ENCODE peak calls at places on chromosome 21, in five cellular contexts. V is psoas muscle, W is AG09319, G is activated B cell treated with CpG ODN at 0.5 μM for 24 hours, X is adrenal gland. H is an unnamed sample.

GRCh38 chr21:31161157-31161556 is 122.9 kb upstream of the KRTAP19-8 start:
- DNase-seq in V (no peak), W (no peak), G (no peak), X (no peak), H (no peak)

GRCh38 chr21:29453511-29453910 is 154.8 kb downstream of the BACH1 start:
- DNase-seq in V (no peak), W (no peak), G (no peak), X (no peak), H (no peak)

GRCh38 chr21:29301703-29302102 is 3.0 kb downstream of the BACH1 start:
- DNase-seq in V (no peak), W (no peak), G (no peak), X (no peak), H (no peak)

GRCh38 chr21:41552254-41552653 is 44.3 kb upstream of the TMPRSS2 start:
- DNase-seq in V (no peak), W (no peak), G (no peak), X (no peak), H (no peak)

GRCh38 chr21:20591294-20591693 is 406.9 kb upstream of the NCAM2 start:
- DNase-seq in V (no peak), W (no peak), G (no peak), X (no peak), H (no peak)

GRCh38 chr21:36661511-36662309 is 37.2 kb upstream of the SIM2 start:
- DNase-seq in V (peak), W (no peak), G (no peak), X (peak), H (no peak)

GRCh38 chr21:29121759-29122158 is 8.7 kb upstream of the MAP3K7CL start:
- DNase-seq in V (no peak), W (no peak), G (no peak), X (no peak), H (no peak)

GRCh38 chr21:41894922-41895557 is 15.9 kb upstream of the PRDM15 start:
- DNase-seq in V (no peak), W (peak), G (no peak), X (no peak), H (no peak)

GRCh38 chr21:38428211-38428610 is 70.1 kb downstream of the ERG start:
- DNase-seq in V (no peak), W (no peak), G (no peak), X (no peak), H (no peak)

GRCh38 chr21:31351438-31351837 is 7.4 kb upstream of the TIAM1 start:
- DNase-seq in V (no peak), W (no peak), G (no peak), X (no peak), H (no peak)

GRCh38 chr21:37797403-37797802 is 118.9 kb downstream of the KCNJ6 start:
- DNase-seq in V (no peak), W (no peak), G (no peak), X (no peak), H (no peak)

GRCh38 chr21:44723177-44724131 is 12.1 kb upstream of the TSPEAR start:
- DNase-seq in V (no peak), W (no peak), G (no peak), X (no peak), H (no peak)

GRCh38 chr21:8989883-8990325 is 1531.5 kb upstream of the TPTE start:
- DNase-seq in V (no peak), W (no peak), G (no peak), X (no peak), H (no peak)

GRCh38 chr21:34582506-34583150 is 32.3 kb downstream of the RCAN1 start:
- DNase-seq in V (no peak), W (no peak), G (no peak), X (no peak), H (no peak)

GRCh38 chr21:44261191-44261631 is 486 bp downstream of the DNMT3L start:
- DNase-seq in V (no peak), W (no peak), G (no peak), X (no peak), H (no peak)

GRCh38 chr21:34865922-34866271 is 183.2 kb downstream of the RUNX1 start:
- DNase-seq in V (no peak), W (no peak), G (no peak), X (no peak), H (no peak)

GRCh38 chr21:43016728-43017127 is 42.4 kb downstream of the PKNOX1 start:
- DNase-seq in V (no peak), W (no peak), G (no peak), X (no peak), H (no peak)

GRCh38 chr21:36059823-36060158 is 535 bp downstream of the SETD4 start:
- DNase-seq in V (peak), W (no peak), G (no peak), X (peak), H (peak)

GRCh38 chr21:38377165-38378093 is 120.6 kb downstream of the KCNJ15 start:
- DNase-seq in V (no peak), W (no peak), G (no peak), X (no peak), H (no peak)

GRCh38 chr21:44425895-44426662 is 29.2 kb upstream of the LRRC3 start:
- DNase-seq in V (no peak), W (no peak), G (no peak), X (no peak), H (no peak)

GRCh38 chr21:21003701-21004100 is 5.5 kb downstream of the NCAM2 start:
- DNase-seq in V (no peak), W (no peak), G (no peak), X (no peak), H (no peak)

GRCh38 chr21:34967509-34968289 is 81.4 kb downstream of the RUNX1 start:
- DNase-seq in V (no peak), W (no peak), G (no peak), X (no peak), H (no peak)

GRCh38 chr21:25528511-25528910 is 78.8 kb downstream of the MRPL39 start:
- DNase-seq in V (no peak), W (no peak), G (no peak), X (no peak), H (no peak)

GRCh38 chr21:35102488-35103407 is 53.6 kb upstream of the RUNX1 start:
- DNase-seq in V (peak), W (no peak), G (peak), X (peak), H (no peak)

DNA sequence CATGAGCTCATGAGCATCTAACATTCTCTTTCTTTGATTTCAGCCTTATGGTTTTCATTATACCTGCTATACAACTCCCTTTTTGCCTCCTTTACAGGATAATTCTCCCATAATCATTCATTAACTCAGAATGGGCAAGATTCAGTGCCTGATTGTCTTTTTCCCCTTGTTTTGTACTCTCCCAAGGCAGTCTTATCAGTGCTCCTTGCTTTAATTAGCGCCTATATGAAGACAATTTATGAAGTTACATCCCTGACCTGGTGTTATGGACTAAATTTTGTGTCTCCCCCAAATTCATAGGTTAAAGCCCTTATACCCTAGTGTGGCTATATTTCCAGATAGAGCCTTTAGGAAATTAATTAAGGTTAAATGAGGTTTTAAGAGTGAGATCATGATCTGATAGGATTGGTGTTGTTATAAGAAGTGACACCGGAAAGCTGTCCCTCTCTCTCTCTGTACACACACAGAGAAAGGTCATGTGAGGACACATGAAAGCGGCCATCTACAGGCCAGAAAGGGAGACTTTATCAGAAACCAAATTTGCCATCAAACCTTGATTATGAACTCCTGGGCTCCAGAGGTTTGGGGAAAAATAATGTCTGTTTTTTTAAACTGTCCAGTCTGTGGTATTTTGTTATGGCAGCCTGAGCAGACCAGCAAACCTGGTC is 185.8 kb upstream of the CHODL start:
- DNase-seq in V (no peak), W (no peak), G (no peak), X (no peak), H (no peak)
- TF ChIP-seq CTCF in V (no peak), W (no peak), G (no peak), X (no peak), H (no peak)

GRCh38 chr21:15557925-15558324 is 171.9 kb upstream of the USP25 start:
- DNase-seq in V (no peak), W (no peak), G (no peak), X (no peak), H (no peak)

GRCh38 chr21:15558884-15559283 is 170.9 kb upstream of the USP25 start:
- DNase-seq in V (no peak), W (no peak), G (no peak), X (no peak), H (no peak)

GRCh38 chr21:15549671-15550070 is 180.1 kb upstream of the USP25 start:
- DNase-seq in V (no peak), W (no peak), G (no peak), X (no peak), H (no peak)

GRCh38 chr21:15552914-15553491 is 176.8 kb upstream of the USP25 start:
- DNase-seq in V (no peak), W (no peak), G (no peak), X (no peak), H (no peak)
- TF ChIP-seq CTCF in V (no peak), W (peak), G (no peak), X (no peak), H (peak)

GRCh38 chr21:33384851-33385331 is 18.3 kb upstream of the IFNGR2 start:
- DNase-seq in V (no peak), W (no peak), G (no peak), X (no peak), H (no peak)

GRCh38 chr21:33388188-33388587 is 15.0 kb upstream of the IFNGR2 start:
- DNase-seq in V (no peak), W (no peak), G (no peak), X (no peak), H (no peak)

GRCh38 chr21:33390479-33390878 is 12.7 kb upstream of the IFNGR2 start:
- DNase-seq in V (no peak), W (no peak), G (no peak), X (no peak), H (no peak)

GRCh38 chr21:33383056-33383888 is 19.9 kb upstream of the IFNGR2 start:
- DNase-seq in V (peak), W (no peak), G (peak), X (peak), H (no peak)

GRCh38 chr21:33386222-33386784 is 16.9 kb upstream of the IFNGR2 start:
- DNase-seq in V (no peak), W (no peak), G (no peak), X (no peak), H (no peak)
- TF ChIP-seq CTCF in V (no peak), W (peak), G (no peak), X (no peak), H (peak)

DNA sequence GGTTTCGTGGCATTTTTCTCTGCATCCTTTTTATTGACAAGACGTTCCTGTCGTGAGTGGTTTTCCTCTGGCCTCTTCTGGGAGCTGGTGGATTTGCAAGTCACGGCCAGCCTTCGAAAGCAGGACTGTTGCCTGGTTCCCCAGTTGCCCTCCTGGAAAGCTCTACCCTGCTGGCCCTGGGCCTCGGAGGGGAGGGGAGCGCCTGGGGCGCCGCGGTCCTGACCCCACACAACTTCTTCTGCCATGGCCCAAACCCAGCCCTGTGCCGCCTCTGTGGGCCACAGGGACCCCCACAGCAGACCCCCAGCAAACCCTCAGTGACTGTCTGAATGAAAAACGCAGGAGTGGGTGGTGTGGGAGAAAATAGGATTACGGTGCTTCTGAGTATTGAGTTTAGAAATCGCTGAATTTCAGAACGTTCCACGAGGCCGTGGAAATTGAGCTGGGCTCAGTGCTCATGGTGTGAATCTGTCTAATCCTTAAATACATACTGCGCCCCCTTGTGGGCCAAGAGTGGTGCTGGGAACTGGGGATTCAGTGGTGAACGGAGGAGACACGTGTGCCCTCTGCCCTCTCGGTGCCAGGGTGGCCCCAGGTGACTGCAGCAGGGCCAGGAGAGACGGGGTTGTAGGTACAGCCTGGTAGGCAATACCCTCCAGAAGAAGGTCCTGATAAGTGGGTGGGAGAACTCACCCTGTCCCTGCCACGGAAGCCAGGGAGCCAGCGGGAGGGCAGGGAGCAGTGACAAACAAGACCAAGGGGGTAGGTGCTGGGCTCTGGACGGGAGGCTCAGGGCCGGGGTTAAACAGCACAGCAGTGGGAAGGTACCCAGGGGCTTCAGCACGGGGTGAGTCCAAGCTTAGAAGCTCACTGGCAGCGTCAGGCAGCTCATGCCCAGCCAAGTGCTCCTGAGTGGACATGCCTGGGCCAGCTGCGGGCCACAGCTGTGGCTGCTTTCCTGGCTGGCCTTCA is 101.2 kb upstream of the COL6A1 start:
- DNase-seq in V (peak), W (no peak), G (no peak), X (peak), H (peak)
- TF ChIP-seq CTCF in V (peak), W (peak), G (no peak), X (peak), H (peak)

H was measured in progenitor cell of endocrine pancreas.